ENCODE peak calls at places on chromosome 5, in four cellular contexts. X is HCT116, D is H1, E is HepG2. U is an unnamed sample.
A peak's percentile ranks its signal among the peaks of the same experiment; 100 is the strongest.

GRCh38 chr5:130514984-130515690 is 610.9 kb downstream of the CHSY3 start:
- DNase-seq in X (peak; percentile 74), D (no peak), E (no peak), U (peak; percentile 20)

GRCh38 chr5:59791131-59791485 is 102.4 kb downstream of the PDE4D start:
- DNase-seq in X (no peak), D (no peak), E (no peak), U (no peak)

GRCh38 chr5:39826051-39826450 is 401.3 kb upstream of the DAB2 start:
- DNase-seq in X (no peak), D (no peak), E (no peak), U (no peak)

GRCh38 chr5:116778015-116778414 is 203.4 kb upstream of the SEMA6A start:
- DNase-seq in X (no peak), D (no peak), E (no peak), U (no peak)

GRCh38 chr5:73820321-73820720 is 194.3 kb downstream of the ARHGEF28 start:
- DNase-seq in X (no peak), D (no peak), E (no peak), U (no peak)

GRCh38 chr5:677131-678101 is 15.7 kb downstream of the TPPP start:
- DNase-seq in X (no peak), D (no peak), E (no peak), U (no peak)

GRCh38 chr5:84255318-84255717 is 129.4 kb downstream of the EDIL3 start:
- DNase-seq in X (peak; percentile 47), D (no peak), E (peak; percentile 3), U (no peak)

GRCh38 chr5:66958984-66959641 is 237.5 kb downstream of the CD180 start:
- DNase-seq in X (no peak), D (no peak), E (no peak), U (no peak)

GRCh38 chr5:9174446-9174845 is 371.4 kb downstream of the SEMA5A start:
- DNase-seq in X (no peak), D (no peak), E (no peak), U (no peak)

GRCh38 chr5:2387224-2388004 is 364.1 kb downstream of the IRX2 start:
- DNase-seq in X (no peak), D (no peak), E (no peak), U (no peak)

GRCh38 chr5:14880688-14881087 is 9.1 kb upstream of the ANKH start:
- DNase-seq in X (no peak), D (no peak), E (peak; percentile 69), U (no peak)

GRCh38 chr5:54821445-54822330 is 163.7 kb downstream of the ESM1 start:
- DNase-seq in X (no peak), D (no peak), E (no peak), U (no peak)

GRCh38 chr5:90054612-90055011 is 354.9 kb downstream of the CETN3 start:
- DNase-seq in X (no peak), D (no peak), E (no peak), U (no peak)

GRCh38 chr5:148314187-148314586 is 2.0 kb downstream of the SPINK7 start:
- DNase-seq in X (no peak), D (no peak), E (no peak), U (no peak)

DNA sequence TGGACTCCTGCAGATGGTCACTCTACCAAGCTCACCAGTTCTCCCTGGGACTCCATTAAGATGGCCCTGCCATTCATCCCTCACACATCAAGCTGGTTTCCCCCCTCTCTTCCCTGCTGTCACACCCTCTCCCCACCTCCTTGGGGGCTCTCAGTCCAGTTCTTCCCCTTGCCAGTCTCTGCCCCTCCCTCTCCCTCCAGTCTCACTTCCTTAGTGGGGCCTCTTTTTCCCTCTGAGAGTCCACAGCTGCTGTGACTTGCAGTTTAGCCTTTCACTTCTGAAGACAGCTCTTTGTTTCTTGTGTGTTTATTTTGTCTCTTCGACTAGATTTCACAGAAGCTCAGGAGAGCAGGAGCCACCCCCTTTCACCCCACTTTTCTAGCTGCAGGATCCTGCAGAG is 10.5 kb downstream of the DOCK2 start:
- DNase-seq in X (no peak), D (no peak), E (no peak), U (no peak)
- H3K4me3 ChIP-seq in X (no peak overlapping the region), D (no peak overlapping the region), E (no peak overlapping the region), U (no peak overlapping the region)

GRCh38 chr5:179974946-179975712 is 67.4 kb upstream of the TBC1D9B start:
- DNase-seq in X (no peak), D (peak; percentile 57), E (peak; percentile 32), U (peak; percentile 2)
- TF ChIP-seq CTCF in X (peak; percentile 22), D (peak; percentile 85), E (peak; percentile 87), U (peak; percentile 76)

GRCh38 chr5:34449639-34450038 is 206.5 kb upstream of the RAI14 start:
- DNase-seq in X (no peak), D (no peak), E (no peak), U (no peak)

GRCh38 chr5:34455096-34455495 is 201.0 kb upstream of the RAI14 start:
- DNase-seq in X (no peak), D (no peak), E (no peak), U (no peak)

GRCh38 chr5:34450338-34450737 is 205.8 kb upstream of the RAI14 start:
- DNase-seq in X (no peak), D (no peak), E (no peak), U (no peak)

GRCh38 chr5:34447424-34447823 is 208.7 kb upstream of the RAI14 start:
- DNase-seq in X (no peak), D (no peak), E (no peak), U (no peak)

GRCh38 chr5:34452170-34452828 is 203.8 kb upstream of the RAI14 start:
- DNase-seq in X (peak; percentile 34), D (no peak), E (no peak), U (no peak)
- TF ChIP-seq SIN3A in X (no peak), D (no peak), E (no peak), U (no peak)

DNA sequence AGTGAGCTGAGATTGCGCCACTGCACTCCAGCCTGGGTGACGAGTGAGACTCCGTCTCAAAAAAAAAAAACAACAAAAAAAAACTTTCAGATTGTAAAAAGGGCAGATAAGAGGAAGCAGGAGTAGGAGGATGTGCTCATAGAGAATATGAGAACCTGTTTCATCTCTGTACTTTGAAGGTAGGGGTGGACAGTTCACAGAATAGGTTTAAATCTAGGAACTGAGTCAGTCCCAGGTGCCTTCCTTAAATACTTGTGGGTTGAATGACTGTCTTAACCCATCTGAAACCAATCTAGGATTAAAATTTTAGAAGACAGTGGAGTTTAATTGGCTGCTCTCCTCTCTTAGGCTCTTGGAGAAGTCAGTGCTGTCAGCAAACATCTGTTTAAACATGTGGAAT is 12.4 kb downstream of the POLK start:
- DNase-seq in X (no peak), D (no peak), E (no peak), U (no peak)
- H3K4me3 ChIP-seq in X (no peak overlapping the region), D (no peak overlapping the region), E (no peak overlapping the region), U (no peak overlapping the region)

GRCh38 chr5:139473565-139473964 is 2.8 kb downstream of the SMIM33 start:
- DNase-seq in X (no peak), D (no peak), E (no peak), U (no peak)
- TF ChIP-seq CTCF in X (no peak), D (no peak), E (no peak), U (no peak)

GRCh38 chr5:38543074-38543473 is 13.4 kb downstream of the LIFR start:
- DNase-seq in X (no peak), D (no peak), E (no peak), U (no peak)
- TF ChIP-seq SIN3A in X (no peak), D (no peak), E (no peak), U (no peak)

U was measured in Panc1.